ENCODE peak calls at places on chromosomes 13 and 19, in four cellular contexts. F is foreskin keratinocyte, V is cardiac muscle cell, W is breast epithelium. O is an unnamed sample.

GRCh38 chr13:102402292-102402691 is 444 bp upstream of the FGF14 start:
- DNase-seq in V (peak), W (no peak), F (peak), O (peak)

GRCh38 chr13:112994084-112994780 is 25.2 kb downstream of the MCF2L start:
- DNase-seq in F (no peak), V (no peak), W (no peak), O (no peak)

GRCh38 chr13:40069173-40070044 is 413.9 kb downstream of the COG6 start:
- DNase-seq in W (peak), V (peak), F (no peak), O (peak)

GRCh38 chr13:94033098-94033497 is 446.4 kb downstream of the DCT start:
- DNase-seq in V (no peak), W (no peak), F (no peak), O (no peak)

GRCh38 chr13:29847501-29847983 is 2.9 kb downstream of the UBL3 start:
- DNase-seq in W (no peak), V (peak), F (peak), O (peak)

GRCh38 chr19:39329948-39330347 is 5.9 kb downstream of the GMFG start:
- DNase-seq in V (no peak), F (no peak), W (no peak), O (no peak)

GRCh38 chr13:111893071-111893606 is 173.8 kb upstream of the SOX1 start:
- DNase-seq in F (no peak), V (no peak), W (peak), O (no peak)

GRCh38 chr13:112984954-112985802 is 16.2 kb downstream of the MCF2L start:
- DNase-seq in V (no peak), F (no peak), W (no peak), O (no peak)

GRCh38 chr19:14146789-14147216 is 10.4 kb upstream of the ASF1B start:
- DNase-seq in W (no peak), V (peak), F (peak), O (no peak)

GRCh38 chr19:44111910-44112463 is 1.2 kb upstream of the ZNF225 start:
- DNase-seq in V (peak), W (no peak), F (peak), O (no peak)

GRCh38 chr19:28710278-28710677 is 502.7 kb downstream of the UQCRFS1 start:
- DNase-seq in V (peak), W (no peak), F (peak), O (no peak)

GRCh38 chr19:6521718-6522646 is 8.8 kb upstream of the TNFSF9 start:
- DNase-seq in F (peak), V (peak), W (no peak), O (no peak)

GRCh38 chr19:53868091-53868891 is 608 bp downstream of the MYADM start:
- DNase-seq in F (peak), W (peak), V (peak), O (no peak)

GRCh38 chr13:85737952-85738351 is 61.3 kb downstream of the SLITRK6 start:
- DNase-seq in F (no peak), V (no peak), W (no peak), O (no peak)

GRCh38 chr19:32870154-32870573 is 597 bp upstream of the SLC7A9 start:
- DNase-seq in W (no peak), F (no peak), V (no peak), O (no peak)

GRCh38 chr13:108728370-108728769 is 99.0 kb downstream of the MYO16 start:
- DNase-seq in V (no peak), F (no peak), W (no peak), O (no peak)

GRCh38 chr13:24220086-24220703 is 59.7 kb downstream of the SPATA13 start:
- DNase-seq in W (no peak), V (peak), F (peak), O (peak)

GRCh38 chr13:27919934-27920676 is at the start of gene PDX1:
- DNase-seq in F (no peak), V (no peak), W (no peak), O (no peak)